ENCODE peak calls at places on chromosomes 16 and 17, in eight cellular contexts. One of them, this sample, is unnamed.
A peak's percentile ranks its signal among the peaks of the same experiment; 100 is the strongest.

GRCh38 chr17:179721-180379 is 1.6 kb downstream of the DOC2B start:
- ATAC-seq in HCT116: no peak
- ATAC-seq in HepG2: no peak
- ATAC-seq in GM12878: no peak
- ATAC-seq in IMR-90: no peak
- ATAC-seq in K562: no peak
- ATAC-seq in right lobe of liver: no peak
- ATAC-seq in heart left ventricle: no peak
- ATAC-seq in this sample: no peak

GRCh38 chr16:84396537-84397008 is 28.2 kb downstream of the ATP2C2 start:
- ATAC-seq in HCT116: peak; percentile 34
- ATAC-seq in HepG2: no peak
- ATAC-seq in GM12878: no peak
- ATAC-seq in IMR-90: peak; percentile 32
- ATAC-seq in K562: no peak
- ATAC-seq in right lobe of liver: no peak
- ATAC-seq in heart left ventricle: no peak
- ATAC-seq in this sample: no peak

GRCh38 chr16:46922239-46922638 is 38.1 kb downstream of the GPT2 start:
- ATAC-seq in HCT116: no peak
- ATAC-seq in HepG2: no peak
- ATAC-seq in GM12878: no peak
- ATAC-seq in IMR-90: no peak
- ATAC-seq in K562: no peak
- ATAC-seq in right lobe of liver: no peak
- ATAC-seq in heart left ventricle: no peak
- ATAC-seq in this sample: no peak

GRCh38 chr17:17134952-17135340 is 71.2 kb downstream of the PLD6 start:
- ATAC-seq in HCT116: no peak
- ATAC-seq in HepG2: no peak
- ATAC-seq in GM12878: no peak
- ATAC-seq in IMR-90: no peak
- ATAC-seq in K562: no peak
- ATAC-seq in right lobe of liver: no peak
- ATAC-seq in heart left ventricle: peak; percentile 64
- ATAC-seq in this sample: no peak

GRCh38 chr16:12551530-12551929 is 252.2 kb downstream of the CPPED1 start:
- ATAC-seq in HCT116: no peak
- ATAC-seq in HepG2: peak; percentile 9
- ATAC-seq in GM12878: no peak
- ATAC-seq in IMR-90: no peak
- ATAC-seq in K562: no peak
- ATAC-seq in right lobe of liver: no peak
- ATAC-seq in heart left ventricle: no peak
- ATAC-seq in this sample: no peak

GRCh38 chr16:56574625-56575024 is 9.8 kb downstream of the MT4 start:
- ATAC-seq in HCT116: no peak
- ATAC-seq in HepG2: no peak
- ATAC-seq in GM12878: no peak
- ATAC-seq in IMR-90: no peak
- ATAC-seq in K562: no peak
- ATAC-seq in right lobe of liver: no peak
- ATAC-seq in heart left ventricle: no peak
- ATAC-seq in this sample: no peak

GRCh38 chr16:56916571-56917403 is 15.2 kb upstream of the HERPUD1 start:
- ATAC-seq in HCT116: no peak
- ATAC-seq in HepG2: no peak
- ATAC-seq in GM12878: peak; percentile 76
- ATAC-seq in IMR-90: no peak
- ATAC-seq in K562: no peak
- ATAC-seq in right lobe of liver: peak; percentile 36
- ATAC-seq in heart left ventricle: no peak
- ATAC-seq in this sample: no peak

GRCh38 chr17:47720754-47721533 is 12.1 kb upstream of the TBX21 start:
- ATAC-seq in HCT116: peak; percentile 49
- ATAC-seq in HepG2: no peak
- ATAC-seq in GM12878: peak; percentile 71
- ATAC-seq in IMR-90: peak; percentile 7
- ATAC-seq in K562: no peak
- ATAC-seq in right lobe of liver: peak; percentile 26
- ATAC-seq in heart left ventricle: no peak
- ATAC-seq in this sample: peak; percentile 39

GRCh38 chr17:71959129-71959528 is 161.7 kb upstream of the SOX9 start:
- ATAC-seq in HCT116: peak; percentile 92
- ATAC-seq in HepG2: peak; percentile 57
- ATAC-seq in GM12878: peak; percentile 58
- ATAC-seq in IMR-90: no peak
- ATAC-seq in K562: no peak
- ATAC-seq in right lobe of liver: peak; percentile 60
- ATAC-seq in heart left ventricle: no peak
- ATAC-seq in this sample: no peak

GRCh38 chr17:42937712-42938596 is 26.3 kb downstream of the AARSD1 start:
- ATAC-seq in HCT116: peak; percentile 89
- ATAC-seq in HepG2: peak; percentile 88
- ATAC-seq in GM12878: peak; percentile 90
- ATAC-seq in IMR-90: peak; percentile 91
- ATAC-seq in K562: peak; percentile 96
- ATAC-seq in right lobe of liver: peak; percentile 90
- ATAC-seq in heart left ventricle: peak; percentile 58
- ATAC-seq in this sample: peak; percentile 48

GRCh38 chr17:20852541-20853370 is 190.1 kb downstream of the USP22 start:
- ATAC-seq in HCT116: peak; percentile 44
- ATAC-seq in HepG2: peak; percentile 57
- ATAC-seq in GM12878: no peak
- ATAC-seq in IMR-90: peak; percentile 57
- ATAC-seq in K562: peak; percentile 85
- ATAC-seq in right lobe of liver: no peak
- ATAC-seq in heart left ventricle: no peak
- ATAC-seq in this sample: no peak

GRCh38 chr17:18076941-18077340 is 10.8 kb upstream of the DRG2 start:
- ATAC-seq in HCT116: no peak
- ATAC-seq in HepG2: peak; percentile 32
- ATAC-seq in GM12878: no peak
- ATAC-seq in IMR-90: peak; percentile 48
- ATAC-seq in K562: no peak
- ATAC-seq in right lobe of liver: no peak
- ATAC-seq in heart left ventricle: no peak
- ATAC-seq in this sample: no peak

GRCh38 chr16:50595854-50596253 is 47.7 kb downstream of the NKD1 start:
- ATAC-seq in HCT116: no peak
- ATAC-seq in HepG2: no peak
- ATAC-seq in GM12878: no peak
- ATAC-seq in IMR-90: no peak
- ATAC-seq in K562: no peak
- ATAC-seq in right lobe of liver: no peak
- ATAC-seq in heart left ventricle: no peak
- ATAC-seq in this sample: no peak

GRCh38 chr16:14490281-14490680 is 139.8 kb downstream of the PARN start:
- ATAC-seq in HCT116: no peak
- ATAC-seq in HepG2: no peak
- ATAC-seq in GM12878: no peak
- ATAC-seq in IMR-90: no peak
- ATAC-seq in K562: no peak
- ATAC-seq in right lobe of liver: peak; percentile 40
- ATAC-seq in heart left ventricle: no peak
- ATAC-seq in this sample: no peak

GRCh38 chr16:24036614-24037013 is 200.8 kb downstream of the PRKCB start:
- ATAC-seq in HCT116: peak; percentile 86
- ATAC-seq in HepG2: peak; percentile 81
- ATAC-seq in GM12878: peak; percentile 69
- ATAC-seq in IMR-90: peak; percentile 94
- ATAC-seq in K562: peak; percentile 68
- ATAC-seq in right lobe of liver: peak; percentile 91
- ATAC-seq in heart left ventricle: no peak
- ATAC-seq in this sample: no peak

GRCh38 chr16:66378739-66379570 is 12.5 kb downstream of the CDH5 start:
- ATAC-seq in HCT116: no peak
- ATAC-seq in HepG2: no peak
- ATAC-seq in GM12878: no peak
- ATAC-seq in IMR-90: no peak
- ATAC-seq in K562: no peak
- ATAC-seq in right lobe of liver: no peak
- ATAC-seq in heart left ventricle: no peak
- ATAC-seq in this sample: no peak

GRCh38 chr17:55731586-55732250 is 9.1 kb upstream of the TMEM100 start:
- ATAC-seq in HCT116: no peak
- ATAC-seq in HepG2: peak; percentile 67
- ATAC-seq in GM12878: no peak
- ATAC-seq in IMR-90: peak; percentile 64
- ATAC-seq in K562: peak; percentile 86
- ATAC-seq in right lobe of liver: peak; percentile 77
- ATAC-seq in heart left ventricle: peak; percentile 79
- ATAC-seq in this sample: peak; percentile 85
- TF ChIP-seq POLR2A in HCT116: no peak
- TF ChIP-seq POLR2A in HepG2: no peak
- TF ChIP-seq POLR2A in GM12878: no peak
- TF ChIP-seq POLR2A in IMR-90: no peak
- TF ChIP-seq POLR2A in K562: peak; percentile 24
- TF ChIP-seq POLR2A in right lobe of liver: peak; percentile 70
- TF ChIP-seq POLR2A in heart left ventricle: peak; percentile 10
- TF ChIP-seq POLR2A in this sample: no peak

GRCh38 chr17:77076046-77076882 is 64.5 kb upstream of the SEC14L1 start:
- ATAC-seq in HCT116: no peak
- ATAC-seq in HepG2: no peak
- ATAC-seq in GM12878: no peak
- ATAC-seq in IMR-90: peak; percentile 75
- ATAC-seq in K562: peak; percentile 47
- ATAC-seq in right lobe of liver: no peak
- ATAC-seq in heart left ventricle: no peak
- ATAC-seq in this sample: no peak
- H3K36me3 ChIP-seq in HCT116: no peaks in the 10 kb centered on the region
- H3K36me3 ChIP-seq in HepG2: no peaks in the 10 kb centered on the region
- H3K36me3 ChIP-seq in GM12878: no peaks in the 10 kb centered on the region
- H3K36me3 ChIP-seq in IMR-90: no peaks in the 10 kb centered on the region
- H3K36me3 ChIP-seq in K562: no peaks in the 10 kb centered on the region
- H3K36me3 ChIP-seq in right lobe of liver: no peaks in the 10 kb centered on the region
- H3K36me3 ChIP-seq in heart left ventricle: no peaks in the 10 kb centered on the region
- H3K36me3 ChIP-seq in this sample: no peaks in the 10 kb centered on the region

DNA sequence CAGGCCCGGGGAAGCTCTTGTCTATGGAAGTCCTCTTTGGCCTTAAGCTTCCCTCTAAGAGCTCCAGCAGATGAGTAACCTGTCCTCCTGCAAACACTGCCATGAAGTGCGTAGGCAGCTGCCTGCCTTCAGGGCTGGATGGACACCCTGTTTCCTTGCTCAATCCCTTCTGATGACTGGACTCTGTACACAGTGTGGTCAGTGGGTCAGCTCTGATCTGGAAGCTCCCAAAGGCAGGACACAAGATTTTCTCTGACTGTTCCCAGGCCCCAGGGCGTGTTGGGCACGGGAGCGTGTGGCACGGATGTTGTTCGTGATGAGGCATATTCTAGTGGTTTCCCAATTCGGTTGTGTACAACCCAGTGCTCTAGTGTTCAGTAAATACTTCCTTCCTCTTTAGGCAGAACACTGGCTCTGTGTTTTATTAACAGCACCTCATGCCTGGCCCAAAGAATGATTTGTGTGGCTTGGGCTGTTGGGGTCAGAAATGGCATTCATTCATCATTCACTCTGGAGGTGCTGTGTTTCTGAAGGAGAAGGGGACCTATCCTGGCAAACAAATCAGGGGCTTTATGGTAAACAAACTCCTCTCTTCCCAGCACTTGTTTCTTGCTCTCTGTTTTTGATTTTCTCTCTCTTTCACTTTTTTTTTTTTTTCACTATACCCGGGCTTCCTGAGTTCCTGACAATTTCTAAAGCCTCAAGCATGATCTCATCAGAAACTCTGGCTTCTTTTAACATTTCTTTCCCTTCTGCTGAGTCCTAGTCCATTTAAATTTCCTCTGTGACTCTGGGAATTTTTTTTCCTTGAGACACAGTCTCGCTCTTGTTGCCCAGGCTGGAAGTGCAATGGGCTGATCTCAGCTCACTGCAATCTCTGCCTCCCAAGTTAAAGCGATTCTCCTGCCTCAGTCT is 12.0 kb upstream of the RNF157 start:
- ATAC-seq in HCT116: peak; percentile 22
- ATAC-seq in HepG2: peak; percentile 94
- ATAC-seq in GM12878: peak; percentile 94
- ATAC-seq in IMR-90: peak; percentile 92
- ATAC-seq in K562: peak; percentile 16
- ATAC-seq in right lobe of liver: peak; percentile 92
- ATAC-seq in heart left ventricle: peak; percentile 77
- ATAC-seq in this sample: peak; percentile 93
- TF ChIP-seq POLR2A in HCT116: no peak
- TF ChIP-seq POLR2A in HepG2: peak; percentile 64
- TF ChIP-seq POLR2A in GM12878: peak; percentile 62
- TF ChIP-seq POLR2A in IMR-90: no peak
- TF ChIP-seq POLR2A in K562: no peak
- TF ChIP-seq POLR2A in right lobe of liver: peak; percentile 82
- TF ChIP-seq POLR2A in heart left ventricle: no peak
- TF ChIP-seq POLR2A in this sample: no peak

GRCh38 chr16:28193530-28194423 is 18.0 kb downstream of the XPO6 start:
- ATAC-seq in HCT116: no peak
- ATAC-seq in HepG2: no peak
- ATAC-seq in GM12878: peak; percentile 52
- ATAC-seq in IMR-90: peak; percentile 74
- ATAC-seq in K562: no peak
- ATAC-seq in right lobe of liver: no peak
- ATAC-seq in heart left ventricle: no peak
- ATAC-seq in this sample: peak; percentile 36

GRCh38 chr16:28200661-28201060 is 11.1 kb downstream of the XPO6 start:
- ATAC-seq in HCT116: no peak
- ATAC-seq in HepG2: no peak
- ATAC-seq in GM12878: no peak
- ATAC-seq in IMR-90: no peak
- ATAC-seq in K562: no peak
- ATAC-seq in right lobe of liver: no peak
- ATAC-seq in heart left ventricle: no peak
- ATAC-seq in this sample: no peak

GRCh38 chr16:28192811-28193529 is 18.8 kb downstream of the XPO6 start:
- ATAC-seq in HCT116: peak; percentile 19
- ATAC-seq in HepG2: no peak
- ATAC-seq in GM12878: peak; percentile 86
- ATAC-seq in IMR-90: no peak
- ATAC-seq in K562: peak; percentile 41
- ATAC-seq in right lobe of liver: peak; percentile 26
- ATAC-seq in heart left ventricle: no peak
- ATAC-seq in this sample: no peak

GRCh38 chr16:28195859-28196258 is 15.9 kb downstream of the XPO6 start:
- ATAC-seq in HCT116: no peak
- ATAC-seq in HepG2: no peak
- ATAC-seq in GM12878: no peak
- ATAC-seq in IMR-90: no peak
- ATAC-seq in K562: no peak
- ATAC-seq in right lobe of liver: no peak
- ATAC-seq in heart left ventricle: no peak
- ATAC-seq in this sample: no peak

DNA sequence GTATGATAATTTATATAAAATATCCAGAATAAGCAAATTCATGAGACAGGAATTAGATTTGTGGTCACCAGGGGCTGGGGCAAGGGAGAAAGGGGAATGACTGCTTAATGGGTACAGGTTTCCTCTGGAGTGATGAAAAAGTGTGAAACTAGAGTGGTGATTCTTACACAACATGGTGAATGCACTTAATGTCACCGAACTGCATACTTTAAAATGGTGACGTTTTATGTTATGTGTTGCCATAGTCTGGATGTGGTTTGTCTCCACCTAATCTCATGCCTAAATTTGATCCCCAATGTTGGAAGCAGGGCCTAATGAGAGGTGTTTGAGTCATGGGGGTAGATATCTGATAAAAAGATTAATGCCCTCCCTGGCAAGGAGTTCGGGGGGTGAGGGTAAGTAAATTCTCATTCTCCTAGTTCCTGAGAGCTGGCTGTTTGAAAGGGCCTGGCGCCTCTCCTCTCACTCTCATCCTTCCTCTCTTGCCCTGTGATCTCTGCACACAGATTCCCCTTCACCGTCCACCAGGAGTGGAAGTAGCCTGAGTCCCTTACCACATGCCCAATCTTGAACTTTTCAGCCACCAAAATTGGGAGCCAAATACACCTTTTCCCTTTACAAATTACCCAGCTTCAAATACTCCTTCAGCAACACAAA is 15.3 kb downstream of the XPO6 start:
- ATAC-seq in HCT116: no peak
- ATAC-seq in HepG2: no peak
- ATAC-seq in GM12878: no peak
- ATAC-seq in IMR-90: no peak
- ATAC-seq in K562: no peak
- ATAC-seq in right lobe of liver: no peak
- ATAC-seq in heart left ventricle: no peak
- ATAC-seq in this sample: no peak
- H3K36me3 ChIP-seq in HCT116: peaks cover 20% of the 10 kb centered on the region
- H3K36me3 ChIP-seq in HepG2: peaks cover 13% of the 10 kb centered on the region
- H3K36me3 ChIP-seq in GM12878: peaks cover 2% of the 10 kb centered on the region
- H3K36me3 ChIP-seq in IMR-90: peaks cover 30% of the 10 kb centered on the region
- H3K36me3 ChIP-seq in K562: peaks cover 74% of the 10 kb centered on the region
- H3K36me3 ChIP-seq in right lobe of liver: peaks cover 11% of the 10 kb centered on the region
- H3K36me3 ChIP-seq in heart left ventricle: no peaks in the 10 kb centered on the region
- H3K36me3 ChIP-seq in this sample: peaks cover 25% of the 10 kb centered on the region

This sample was measured in gastroesophageal sphincter.